ENCODE peak calls at places on chromosome 13, in four cellular contexts. Y is PC-3, C is NCI-H1105, R is Ammon's horn. J is an unnamed sample.
A peak's percentile ranks its signal among the peaks of the same experiment; 100 is the strongest.

GRCh38 chr13:80276371-80277289 is 64.3 kb downstream of the SPRY2 start:
- DNase-seq in Y (peak; percentile 9), C (peak; percentile 61), R (peak; percentile 75), J (no peak)

GRCh38 chr13:60663788-60664187 is 266.8 kb downstream of the TDRD3 start:
- DNase-seq in Y (no peak), C (no peak), R (no peak), J (no peak)

GRCh38 chr13:45500492-45501174 is 35.9 kb downstream of the COG3 start:
- DNase-seq in Y (peak; percentile 80), C (no peak), R (no peak), J (no peak)

GRCh38 chr13:54424344-54424743 is 1395.7 kb downstream of the OLFM4 start:
- DNase-seq in Y (no peak), C (no peak), R (no peak), J (no peak)

GRCh38 chr13:98459721-98460370 is 117.1 kb downstream of the STK24 start:
- DNase-seq in Y (no peak), C (no peak), R (no peak), J (no peak)

GRCh38 chr13:28494861-28495585 is at the start of gene FLT1:
- DNase-seq in Y (no peak), C (no peak), R (no peak), J (no peak)

GRCh38 chr13:61575941-61576340 is 160.3 kb upstream of the PCDH20 start:
- DNase-seq in Y (no peak), C (no peak), R (no peak), J (no peak)

GRCh38 chr13:51249767-51250741 is 27.9 kb downstream of the FAM124A start:
- DNase-seq in Y (no peak), C (no peak), R (peak; percentile 81), J (no peak)

GRCh38 chr13:87259479-87260083 is 411.6 kb upstream of the SLITRK5 start:
- DNase-seq in Y (peak; percentile 29), C (no peak), R (no peak), J (no peak)

GRCh38 chr13:48188129-48188528 is 44.9 kb upstream of the ITM2B start:
- DNase-seq in Y (no peak), C (no peak), R (peak; percentile 22), J (no peak)

GRCh38 chr13:51827254-51827653 is 17.7 kb downstream of the TMEM272 start:
- DNase-seq in Y (no peak), C (no peak), R (no peak), J (no peak)

GRCh38 chr13:112056284-112056727 is 10.6 kb upstream of the SOX1 start:
- DNase-seq in Y (no peak), C (no peak), R (no peak), J (no peak)

GRCh38 chr13:110944121-110944967 is 29.5 kb upstream of the ANKRD10 start:
- DNase-seq in Y (peak; percentile 70), C (peak; percentile 61), R (no peak), J (no peak)

GRCh38 chr13:21242236-21242635 is 65.8 kb downstream of the MRPL57 start:
- DNase-seq in Y (no peak), C (no peak), R (no peak), J (no peak)

GRCh38 chr13:113814435-113814821 is 49.4 kb downstream of the GAS6 start:
- DNase-seq in Y (peak; percentile 22), C (no peak), R (no peak), J (no peak)

GRCh38 chr13:27678306-27679040 is 56.8 kb downstream of the POLR1D start:
- DNase-seq in Y (peak; percentile 74), C (no peak), R (no peak), J (no peak)

GRCh38 chr13:28659611-28659970 is 661 bp downstream of the POMP start:
- DNase-seq in Y (peak; percentile 30), C (no peak), R (no peak), J (no peak)

GRCh38 chr13:112443191-112444000 is 67.2 kb downstream of the SPACA7 start:
- DNase-seq in Y (no peak), C (no peak), R (peak; percentile 27), J (no peak)

GRCh38 chr13:51125495-51126226 is 14.6 kb upstream of the C13orf42 start:
- DNase-seq in Y (peak; percentile 61), C (peak; percentile 45), R (peak; percentile 76), J (peak; percentile 21)

J was measured in DMS 273 treated with DMSO at 0.1 percent for 48 hours.